ENCODE peak calls at places on chromosomes 11 and 22, in eight cellular contexts. One of them, this sample, is unnamed.
A peak's percentile ranks its signal among the peaks of the same experiment; 100 is the strongest.

GRCh38 chr11:102552447-102553200 is 22.1 kb upstream of the MMP7 start:
- DNase-seq in WERI-Rb-1: no peak
- DNase-seq in cardiac fibroblast: peak; percentile 10
- DNase-seq in lung: peak; percentile 75
- DNase-seq in activated CD8-positive, alpha-beta T cell treated with anti-CD3 and anti-CD28 coated beads for 36 hours: no peak
- DNase-seq in colonic mucosa: peak; percentile 50
- DNase-seq in foreskin fibroblast: no peak
- DNase-seq in pancreas: no peak
- DNase-seq in this sample: no peak

GRCh38 chr22:41561788-41562187 is 978 bp downstream of the CSDC2 start:
- DNase-seq in pancreas: peak; percentile 88
- DNase-seq in colonic mucosa: no peak
- DNase-seq in cardiac fibroblast: no peak
- DNase-seq in lung: no peak
- DNase-seq in activated CD8-positive, alpha-beta T cell treated with anti-CD3 and anti-CD28 coated beads for 36 hours: no peak
- DNase-seq in WERI-Rb-1: no peak
- DNase-seq in foreskin fibroblast: no peak
- DNase-seq in this sample: no peak

GRCh38 chr11:11463397-11463796 is 110.3 kb upstream of the CSNK2A3 start:
- DNase-seq in lung: no peak
- DNase-seq in pancreas: no peak
- DNase-seq in foreskin fibroblast: peak; percentile 61
- DNase-seq in activated CD8-positive, alpha-beta T cell treated with anti-CD3 and anti-CD28 coated beads for 36 hours: no peak
- DNase-seq in WERI-Rb-1: peak; percentile 27
- DNase-seq in colonic mucosa: no peak
- DNase-seq in cardiac fibroblast: no peak
- DNase-seq in this sample: no peak

GRCh38 chr22:32407936-32408335 is 4.1 kb downstream of the RTCB start:
- DNase-seq in activated CD8-positive, alpha-beta T cell treated with anti-CD3 and anti-CD28 coated beads for 36 hours: no peak
- DNase-seq in cardiac fibroblast: no peak
- DNase-seq in lung: no peak
- DNase-seq in pancreas: no peak
- DNase-seq in colonic mucosa: no peak
- DNase-seq in WERI-Rb-1: no peak
- DNase-seq in foreskin fibroblast: no peak
- DNase-seq in this sample: no peak

GRCh38 chr11:61068581-61068980 is 33.7 kb upstream of the CD5 start:
- DNase-seq in colonic mucosa: no peak
- DNase-seq in cardiac fibroblast: no peak
- DNase-seq in activated CD8-positive, alpha-beta T cell treated with anti-CD3 and anti-CD28 coated beads for 36 hours: no peak
- DNase-seq in foreskin fibroblast: no peak
- DNase-seq in WERI-Rb-1: no peak
- DNase-seq in pancreas: no peak
- DNase-seq in lung: no peak
- DNase-seq in this sample: no peak

GRCh38 chr11:120912504-120912903 is 111.4 kb upstream of the TBCEL start:
- DNase-seq in foreskin fibroblast: peak; percentile 25
- DNase-seq in lung: no peak
- DNase-seq in pancreas: no peak
- DNase-seq in WERI-Rb-1: no peak
- DNase-seq in colonic mucosa: no peak
- DNase-seq in activated CD8-positive, alpha-beta T cell treated with anti-CD3 and anti-CD28 coated beads for 36 hours: no peak
- DNase-seq in cardiac fibroblast: peak; percentile 53
- DNase-seq in this sample: peak; percentile 26

GRCh38 chr11:68862426-68862825 is 20.7 kb upstream of the CPT1A start:
- DNase-seq in foreskin fibroblast: no peak
- DNase-seq in activated CD8-positive, alpha-beta T cell treated with anti-CD3 and anti-CD28 coated beads for 36 hours: no peak
- DNase-seq in pancreas: no peak
- DNase-seq in lung: no peak
- DNase-seq in colonic mucosa: no peak
- DNase-seq in cardiac fibroblast: no peak
- DNase-seq in WERI-Rb-1: no peak
- DNase-seq in this sample: no peak

GRCh38 chr11:68974421-68975194 is 6.2 kb downstream of the MRGPRD start:
- DNase-seq in lung: no peak
- DNase-seq in WERI-Rb-1: no peak
- DNase-seq in foreskin fibroblast: no peak
- DNase-seq in pancreas: no peak
- DNase-seq in activated CD8-positive, alpha-beta T cell treated with anti-CD3 and anti-CD28 coated beads for 36 hours: peak; percentile 37
- DNase-seq in colonic mucosa: no peak
- DNase-seq in cardiac fibroblast: no peak
- DNase-seq in this sample: no peak

GRCh38 chr11:36123353-36124220 is 165.6 kb downstream of the COMMD9 start:
- DNase-seq in colonic mucosa: no peak
- DNase-seq in foreskin fibroblast: peak; percentile 42
- DNase-seq in WERI-Rb-1: no peak
- DNase-seq in lung: no peak
- DNase-seq in activated CD8-positive, alpha-beta T cell treated with anti-CD3 and anti-CD28 coated beads for 36 hours: no peak
- DNase-seq in cardiac fibroblast: no peak
- DNase-seq in pancreas: no peak
- DNase-seq in this sample: no peak

GRCh38 chr11:75429902-75430691 is 2.9 kb downstream of the KLHL35 start:
- DNase-seq in WERI-Rb-1: no peak
- DNase-seq in foreskin fibroblast: peak; percentile 87
- DNase-seq in lung: peak; percentile 66
- DNase-seq in cardiac fibroblast: peak; percentile 72
- DNase-seq in activated CD8-positive, alpha-beta T cell treated with anti-CD3 and anti-CD28 coated beads for 36 hours: peak; percentile 62
- DNase-seq in colonic mucosa: peak; percentile 62
- DNase-seq in pancreas: peak; percentile 90
- DNase-seq in this sample: no peak

GRCh38 chr11:122095950-122096942 is 19.8 kb downstream of the BLID start:
- DNase-seq in lung: no peak
- DNase-seq in colonic mucosa: no peak
- DNase-seq in cardiac fibroblast: peak; percentile 64
- DNase-seq in WERI-Rb-1: no peak
- DNase-seq in foreskin fibroblast: no peak
- DNase-seq in activated CD8-positive, alpha-beta T cell treated with anti-CD3 and anti-CD28 coated beads for 36 hours: no peak
- DNase-seq in pancreas: no peak
- DNase-seq in this sample: no peak

GRCh38 chr22:34429314-34429713 is 509.0 kb upstream of the LARGE1 start:
- DNase-seq in lung: no peak
- DNase-seq in activated CD8-positive, alpha-beta T cell treated with anti-CD3 and anti-CD28 coated beads for 36 hours: peak; percentile 53
- DNase-seq in pancreas: no peak
- DNase-seq in WERI-Rb-1: no peak
- DNase-seq in cardiac fibroblast: no peak
- DNase-seq in foreskin fibroblast: no peak
- DNase-seq in colonic mucosa: no peak
- DNase-seq in this sample: no peak

GRCh38 chr11:79052539-79052938 is 388.3 kb downstream of the TENM4 start:
- DNase-seq in cardiac fibroblast: peak; percentile 25
- DNase-seq in foreskin fibroblast: peak; percentile 28
- DNase-seq in lung: no peak
- DNase-seq in colonic mucosa: no peak
- DNase-seq in WERI-Rb-1: peak; percentile 55
- DNase-seq in pancreas: no peak
- DNase-seq in activated CD8-positive, alpha-beta T cell treated with anti-CD3 and anti-CD28 coated beads for 36 hours: no peak
- DNase-seq in this sample: no peak
- TF ChIP-seq CTCF in cardiac fibroblast: no peak
- TF ChIP-seq CTCF in foreskin fibroblast: peak; percentile 13
- TF ChIP-seq CTCF in lung: no peak
- TF ChIP-seq CTCF in colonic mucosa: no peak
- TF ChIP-seq CTCF in WERI-Rb-1: peak; percentile 78
- TF ChIP-seq CTCF in pancreas: no peak
- TF ChIP-seq CTCF in activated CD8-positive, alpha-beta T cell treated with anti-CD3 and anti-CD28 coated beads for 36 hours: no peak
- TF ChIP-seq CTCF in this sample: peak; percentile 23

GRCh38 chr11:103927535-103927934 is 108.9 kb upstream of the DDI1 start:
- DNase-seq in cardiac fibroblast: peak; percentile 62
- DNase-seq in foreskin fibroblast: peak; percentile 50
- DNase-seq in colonic mucosa: no peak
- DNase-seq in pancreas: no peak
- DNase-seq in activated CD8-positive, alpha-beta T cell treated with anti-CD3 and anti-CD28 coated beads for 36 hours: no peak
- DNase-seq in lung: no peak
- DNase-seq in WERI-Rb-1: no peak
- DNase-seq in this sample: no peak
- TF ChIP-seq CTCF in cardiac fibroblast: peak; percentile 9
- TF ChIP-seq CTCF in foreskin fibroblast: peak; percentile 44
- TF ChIP-seq CTCF in colonic mucosa: peak; percentile 31
- TF ChIP-seq CTCF in pancreas: no peak
- TF ChIP-seq CTCF in activated CD8-positive, alpha-beta T cell treated with anti-CD3 and anti-CD28 coated beads for 36 hours: no peak
- TF ChIP-seq CTCF in lung: no peak
- TF ChIP-seq CTCF in WERI-Rb-1: peak; percentile 16
- TF ChIP-seq CTCF in this sample: peak; percentile 45

GRCh38 chr22:27867958-27868737 is 50.9 kb downstream of the PITPNB start:
- DNase-seq in colonic mucosa: no peak
- DNase-seq in pancreas: no peak
- DNase-seq in activated CD8-positive, alpha-beta T cell treated with anti-CD3 and anti-CD28 coated beads for 36 hours: peak; percentile 7
- DNase-seq in lung: no peak
- DNase-seq in cardiac fibroblast: no peak
- DNase-seq in WERI-Rb-1: no peak
- DNase-seq in foreskin fibroblast: no peak
- DNase-seq in this sample: no peak

GRCh38 chr22:27870234-27871191 is 48.5 kb downstream of the PITPNB start:
- DNase-seq in activated CD8-positive, alpha-beta T cell treated with anti-CD3 and anti-CD28 coated beads for 36 hours: no peak
- DNase-seq in lung: no peak
- DNase-seq in foreskin fibroblast: no peak
- DNase-seq in WERI-Rb-1: no peak
- DNase-seq in pancreas: no peak
- DNase-seq in colonic mucosa: no peak
- DNase-seq in cardiac fibroblast: no peak
- DNase-seq in this sample: no peak

GRCh38 chr22:27866136-27867091 is 52.6 kb downstream of the PITPNB start:
- DNase-seq in lung: no peak
- DNase-seq in cardiac fibroblast: peak; percentile 91
- DNase-seq in colonic mucosa: no peak
- DNase-seq in foreskin fibroblast: peak; percentile 81
- DNase-seq in activated CD8-positive, alpha-beta T cell treated with anti-CD3 and anti-CD28 coated beads for 36 hours: no peak
- DNase-seq in pancreas: no peak
- DNase-seq in WERI-Rb-1: no peak
- DNase-seq in this sample: no peak

GRCh38 chr22:27867114-27867957 is 51.7 kb downstream of the PITPNB start:
- DNase-seq in cardiac fibroblast: peak; percentile 67
- DNase-seq in lung: no peak
- DNase-seq in activated CD8-positive, alpha-beta T cell treated with anti-CD3 and anti-CD28 coated beads for 36 hours: peak; percentile 64
- DNase-seq in colonic mucosa: no peak
- DNase-seq in foreskin fibroblast: peak; percentile 29
- DNase-seq in WERI-Rb-1: no peak
- DNase-seq in pancreas: no peak
- DNase-seq in this sample: no peak

DNA sequence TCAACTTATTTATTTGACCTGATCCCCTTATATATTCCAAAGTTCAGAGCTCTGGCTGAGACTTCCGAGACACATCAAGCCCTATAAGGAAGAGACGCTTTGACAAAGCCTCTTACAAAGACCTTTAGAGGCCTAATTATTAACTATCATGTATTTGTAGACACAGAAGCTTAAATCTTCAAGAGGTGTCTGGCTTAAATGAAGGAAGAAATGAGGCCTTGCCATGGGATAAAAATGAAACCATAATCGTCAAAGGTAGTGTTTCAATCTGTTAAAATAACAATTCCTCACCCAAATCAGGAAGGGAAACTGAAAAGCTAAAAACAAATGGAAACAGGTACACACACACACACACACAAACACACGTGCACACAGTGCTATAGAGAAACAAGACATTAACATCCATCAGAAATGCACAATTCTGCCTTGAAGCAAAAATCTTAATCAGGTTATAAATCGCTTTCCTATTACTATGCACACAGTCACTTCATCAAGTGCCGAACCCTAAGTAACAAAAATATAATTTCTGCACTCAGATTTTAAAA is 50.2 kb downstream of the PITPNB start:
- DNase-seq in activated CD8-positive, alpha-beta T cell treated with anti-CD3 and anti-CD28 coated beads for 36 hours: no peak
- DNase-seq in foreskin fibroblast: no peak
- DNase-seq in colonic mucosa: no peak
- DNase-seq in WERI-Rb-1: no peak
- DNase-seq in cardiac fibroblast: no peak
- DNase-seq in lung: no peak
- DNase-seq in pancreas: no peak
- DNase-seq in this sample: no peak
- TF ChIP-seq CTCF in activated CD8-positive, alpha-beta T cell treated with anti-CD3 and anti-CD28 coated beads for 36 hours: no peak
- TF ChIP-seq CTCF in foreskin fibroblast: no peak
- TF ChIP-seq CTCF in colonic mucosa: no peak
- TF ChIP-seq CTCF in WERI-Rb-1: no peak
- TF ChIP-seq CTCF in cardiac fibroblast: no peak
- TF ChIP-seq CTCF in lung: no peak
- TF ChIP-seq CTCF in pancreas: no peak
- TF ChIP-seq CTCF in this sample: no peak

GRCh38 chr11:31340903-31341572 is 28.5 kb downstream of the DCDC1 start:
- DNase-seq in foreskin fibroblast: peak; percentile 33
- DNase-seq in lung: no peak
- DNase-seq in pancreas: no peak
- DNase-seq in activated CD8-positive, alpha-beta T cell treated with anti-CD3 and anti-CD28 coated beads for 36 hours: peak; percentile 2
- DNase-seq in cardiac fibroblast: peak; percentile 52
- DNase-seq in colonic mucosa: peak; percentile 21
- DNase-seq in WERI-Rb-1: peak; percentile 22
- DNase-seq in this sample: no peak
- TF ChIP-seq CTCF in foreskin fibroblast: peak; percentile 60
- TF ChIP-seq CTCF in lung: no peak
- TF ChIP-seq CTCF in pancreas: peak; percentile 36
- TF ChIP-seq CTCF in activated CD8-positive, alpha-beta T cell treated with anti-CD3 and anti-CD28 coated beads for 36 hours: peak; percentile 51
- TF ChIP-seq CTCF in cardiac fibroblast: peak; percentile 69
- TF ChIP-seq CTCF in colonic mucosa: peak; percentile 38
- TF ChIP-seq CTCF in WERI-Rb-1: peak; percentile 65
- TF ChIP-seq CTCF in this sample: peak; percentile 70

DNA sequence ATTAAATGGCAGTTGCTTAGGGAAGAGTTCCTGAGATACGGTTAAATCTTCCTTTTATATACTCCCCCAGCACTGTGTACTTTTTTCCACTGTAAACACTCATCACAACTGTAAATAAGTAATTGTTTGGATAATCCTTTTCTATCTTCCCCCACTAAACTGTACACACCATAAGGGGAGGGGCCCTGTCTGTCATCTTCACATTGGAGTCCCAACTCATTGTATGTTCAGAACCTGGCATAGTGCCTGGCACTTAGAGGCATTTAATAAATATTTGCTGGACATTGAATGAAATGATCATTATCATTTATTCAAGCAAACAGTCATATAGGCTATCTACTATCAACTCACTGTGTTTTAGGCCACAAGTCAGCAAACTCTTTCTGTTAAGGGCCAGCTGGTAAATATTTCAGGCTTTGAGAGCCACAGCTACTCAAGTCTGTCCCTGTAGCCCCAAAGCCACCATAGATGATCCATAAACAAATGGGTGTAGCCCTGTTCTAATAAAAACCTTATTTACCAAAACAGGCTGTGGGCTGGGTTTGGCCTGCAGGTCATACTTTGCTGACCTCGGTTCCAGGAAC is 70.0 kb downstream of the AMOTL1 start:
- DNase-seq in WERI-Rb-1: no peak
- DNase-seq in pancreas: no peak
- DNase-seq in foreskin fibroblast: no peak
- DNase-seq in lung: no peak
- DNase-seq in cardiac fibroblast: no peak
- DNase-seq in activated CD8-positive, alpha-beta T cell treated with anti-CD3 and anti-CD28 coated beads for 36 hours: no peak
- DNase-seq in colonic mucosa: no peak
- DNase-seq in this sample: no peak
- TF ChIP-seq CTCF in WERI-Rb-1: no peak
- TF ChIP-seq CTCF in pancreas: no peak
- TF ChIP-seq CTCF in foreskin fibroblast: no peak
- TF ChIP-seq CTCF in lung: no peak
- TF ChIP-seq CTCF in cardiac fibroblast: no peak
- TF ChIP-seq CTCF in activated CD8-positive, alpha-beta T cell treated with anti-CD3 and anti-CD28 coated beads for 36 hours: no peak
- TF ChIP-seq CTCF in colonic mucosa: no peak
- TF ChIP-seq CTCF in this sample: no peak

This sample was measured in retinal pigment epithelial cell.